ENCODE peak calls at places on chromosome 13, in six cellular contexts. H, Q, F, J, E and D are unnamed samples.

GRCh38 chr13:82330499-82330898 is 1551.8 kb downstream of the SLITRK1 start:
- DNase-seq in H (peak; percentile 26), Q (peak; percentile 5), F (no peak), J (peak; percentile 59), E (no peak), D (no peak)

GRCh38 chr13:30711375-30711774 is 24.0 kb upstream of the ALOX5AP start:
- DNase-seq in H (no peak), Q (peak; percentile 42), F (no peak), J (peak; percentile 30), E (no peak), D (no peak)

GRCh38 chr13:73754727-73755292 is 379.4 kb downstream of the KLF12 start:
- DNase-seq in H (peak; percentile 66), Q (peak; percentile 73), F (peak; percentile 30), J (peak; percentile 85), E (peak; percentile 5), D (no peak)

GRCh38 chr13:80716610-80717081 is 375.7 kb upstream of the SPRY2 start:
- DNase-seq in H (no peak), Q (peak; percentile 95), F (no peak), J (no peak), E (no peak), D (no peak)

GRCh38 chr13:99416411-99417121 is 84.7 kb upstream of the TM9SF2 start:
- DNase-seq in H (no peak), Q (no peak), F (no peak), J (no peak), E (no peak), D (no peak)

GRCh38 chr13:68170961-68171360 is 940.8 kb upstream of the PCDH9 start:
- DNase-seq in H (no peak), Q (no peak), F (no peak), J (no peak), E (no peak), D (no peak)

GRCh38 chr13:57527114-57527770 is 104.3 kb upstream of the PCDH17 start:
- DNase-seq in H (no peak), Q (no peak), F (no peak), J (no peak), E (no peak), D (no peak)

GRCh38 chr13:87903568-87903967 is 232.4 kb downstream of the SLITRK5 start:
- DNase-seq in H (no peak), Q (peak; percentile 14), F (no peak), J (no peak), E (no peak), D (no peak)

GRCh38 chr13:92896842-92897241 is 329.8 kb upstream of the GPC6 start:
- DNase-seq in H (peak; percentile 0), Q (peak; percentile 47), F (peak; percentile 2), J (peak; percentile 63), E (no peak), D (no peak)

GRCh38 chr13:45974500-45974899 is 78.0 kb downstream of the ZC3H13 start:
- DNase-seq in H (no peak), Q (no peak), F (no peak), J (peak; percentile 40), E (peak; percentile 42), D (no peak)

GRCh38 chr13:73715114-73715909 is 418.9 kb downstream of the KLF12 start:
- DNase-seq in H (no peak), Q (no peak), F (no peak), J (no peak), E (no peak), D (no peak)

GRCh38 chr13:95480131-95480545 is 72.4 kb upstream of the CLDN10 start:
- DNase-seq in H (no peak), Q (no peak), F (no peak), J (no peak), E (no peak), D (no peak)

GRCh38 chr13:86737334-86737932 is 933.7 kb upstream of the SLITRK5 start:
- DNase-seq in H (no peak), Q (no peak), F (no peak), J (no peak), E (no peak), D (no peak)

GRCh38 chr13:74687452-74688180 is 553.4 kb upstream of the KLF12 start:
- DNase-seq in H (no peak), Q (no peak), F (no peak), J (no peak), E (no peak), D (no peak)

GRCh38 chr13:26485288-26485687 is 72.2 kb upstream of the WASF3 start:
- DNase-seq in H (no peak), Q (no peak), F (no peak), J (no peak), E (no peak), D (no peak)

GRCh38 chr13:85512421-85512820 is 286.8 kb downstream of the SLITRK6 start:
- DNase-seq in H (no peak), Q (no peak), F (no peak), J (peak; percentile 51), E (no peak), D (no peak)

GRCh38 chr13:30567072-30567471 is 50.6 kb upstream of the USPL1 start:
- DNase-seq in H (no peak), Q (no peak), F (no peak), J (no peak), E (no peak), D (no peak)

GRCh38 chr13:106522898-106523525 is 12.4 kb downstream of the EFNB2 start:
- DNase-seq in H (no peak), Q (no peak), F (no peak), J (peak; percentile 39), E (no peak), D (no peak)

GRCh38 chr13:83824561-83824960 is 57.7 kb downstream of the SLITRK1 start:
- DNase-seq in H (no peak), Q (no peak), F (no peak), J (no peak), E (no peak), D (no peak)

GRCh38 chr13:26658972-26659371 is 101.5 kb downstream of the WASF3 start:
- DNase-seq in H (no peak), Q (no peak), F (no peak), J (no peak), E (no peak), D (no peak)

GRCh38 chr13:29523199-29523931 is 72.1 kb downstream of the SLC7A1 start:
- DNase-seq in H (no peak), Q (peak; percentile 15), F (no peak), J (no peak), E (no peak), D (no peak)

GRCh38 chr13:93496985-93497673 is 270.5 kb downstream of the GPC6 start:
- DNase-seq in H (no peak), Q (peak; percentile 34), F (peak; percentile 77), J (no peak), E (no peak), D (no peak)

GRCh38 chr13:31204592-31204991 is 4.8 kb downstream of the B3GLCT start:
- DNase-seq in H (no peak), Q (peak; percentile 44), F (peak; percentile 40), J (peak; percentile 68), E (peak; percentile 26), D (no peak)

DNA sequence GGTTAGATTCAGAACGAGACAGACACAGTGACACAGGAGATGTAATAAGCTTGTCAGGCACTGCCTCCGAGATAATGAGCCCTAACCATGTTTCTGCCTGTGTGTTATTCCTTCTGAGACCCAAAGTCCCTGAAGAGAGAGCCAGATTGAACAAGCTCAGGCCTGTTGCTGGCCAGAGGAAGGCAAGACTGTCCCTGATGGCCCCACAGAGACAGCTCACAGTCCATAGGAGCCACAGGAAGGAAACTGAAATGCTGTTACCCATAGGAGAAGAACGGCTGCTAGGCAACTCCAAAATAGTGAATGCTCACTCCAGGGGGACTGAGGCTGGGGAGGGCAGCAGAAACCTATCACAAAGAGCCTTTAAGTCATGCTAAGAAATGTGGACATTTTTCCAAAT is 31.8 kb upstream of the RFXAP start:
- DNase-seq in H (no peak), Q (no peak), F (no peak), J (no peak), E (no peak), D (peak; percentile 39)
- H2AFZ ChIP-seq in H (no peak overlapping the region), Q (no peak overlapping the region), F (no peak overlapping the region), J (no peak overlapping the region), E (no peak overlapping the region), D (no peak overlapping the region)

DNA sequence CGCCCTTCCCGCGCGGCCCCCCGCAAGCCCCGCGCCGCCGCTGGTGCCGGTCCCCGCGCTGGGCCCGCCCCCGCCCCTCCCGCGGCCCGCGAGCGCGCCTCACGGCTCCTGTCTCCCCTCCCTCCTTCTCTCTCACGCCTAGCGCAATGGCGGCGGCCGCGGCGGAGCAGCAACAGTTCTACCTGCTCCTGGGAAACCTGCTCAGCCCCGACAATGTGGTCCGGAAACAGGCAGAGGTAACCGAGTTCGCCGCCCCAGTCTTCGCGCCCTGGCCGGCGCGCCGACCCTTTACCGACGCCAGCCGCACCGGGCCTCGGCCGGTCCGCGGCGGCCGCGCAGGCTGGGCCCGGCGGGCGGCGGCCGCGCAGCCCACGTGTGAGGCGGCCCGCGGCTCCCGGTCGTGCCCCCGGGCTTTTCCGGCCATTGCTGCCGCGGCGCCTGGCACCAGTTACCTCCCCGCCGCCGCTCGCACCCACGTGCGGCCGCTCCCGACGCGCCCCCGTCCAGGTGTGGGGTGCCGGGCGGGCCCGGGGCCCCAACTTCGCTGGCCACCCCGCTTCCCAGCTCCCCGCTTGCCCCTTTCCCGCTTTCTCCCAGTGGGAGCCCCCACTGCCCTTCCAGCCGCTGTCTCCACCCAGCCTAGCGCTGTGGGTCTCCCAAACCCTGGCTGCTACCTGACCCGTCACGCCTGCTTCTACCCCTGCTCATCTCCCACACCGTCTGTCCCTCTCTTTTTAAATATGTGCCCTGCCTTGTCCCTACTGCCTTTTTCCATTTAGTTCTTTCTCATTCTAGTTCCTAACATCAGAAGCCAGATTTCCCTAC is 23.3 kb downstream of the IPO5 start:
- DNase-seq in H (peak; percentile 8), Q (no peak), F (peak; percentile 75), J (no peak), E (no peak), D (peak; percentile 91)
- H2AFZ ChIP-seq in H (no peak overlapping the region), Q (peak overlapping the region; percentile 80), F (peak overlapping the region; percentile 3), J (peak overlapping the region; percentile 34), E (peak overlapping the region; percentile 90), D (no peak overlapping the region)

DNA sequence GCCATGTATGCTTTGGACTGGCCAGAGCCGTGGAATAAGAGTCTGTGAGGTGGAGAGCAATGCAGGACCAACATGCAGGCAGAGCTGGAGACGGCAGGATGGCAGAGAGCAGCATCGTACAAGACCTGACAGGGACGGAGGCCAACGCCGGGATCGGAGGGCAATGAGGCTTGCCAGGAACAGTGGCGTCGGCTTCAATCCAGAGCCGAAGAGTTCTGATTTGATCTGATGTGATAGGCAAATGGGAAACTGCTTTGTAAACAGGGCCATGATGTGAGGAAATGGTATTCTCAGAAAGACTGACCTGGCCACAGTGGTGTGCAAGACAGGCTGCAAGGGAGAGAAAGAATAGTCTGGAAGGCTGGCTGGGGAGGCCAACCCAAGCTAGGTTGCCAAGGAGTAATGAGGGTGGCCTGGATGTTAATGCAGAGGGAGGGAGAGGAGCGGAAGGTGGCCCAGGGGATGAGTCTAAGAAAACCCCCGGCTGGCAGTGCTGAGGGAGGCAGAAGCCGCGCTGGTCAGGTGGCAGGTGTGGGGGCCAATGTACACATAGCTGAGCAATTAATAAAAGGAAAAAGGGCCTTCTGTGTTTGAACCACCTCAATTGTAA is 26.7 kb downstream of the RCBTB2 start:
- DNase-seq in H (no peak), Q (no peak), F (no peak), J (no peak), E (no peak), D (no peak)
- H2AFZ ChIP-seq in H (no peak overlapping the region), Q (peak overlapping the region; percentile 0), F (no peak overlapping the region), J (no peak overlapping the region), E (peak overlapping the region; percentile 91), D (no peak overlapping the region)

DNA sequence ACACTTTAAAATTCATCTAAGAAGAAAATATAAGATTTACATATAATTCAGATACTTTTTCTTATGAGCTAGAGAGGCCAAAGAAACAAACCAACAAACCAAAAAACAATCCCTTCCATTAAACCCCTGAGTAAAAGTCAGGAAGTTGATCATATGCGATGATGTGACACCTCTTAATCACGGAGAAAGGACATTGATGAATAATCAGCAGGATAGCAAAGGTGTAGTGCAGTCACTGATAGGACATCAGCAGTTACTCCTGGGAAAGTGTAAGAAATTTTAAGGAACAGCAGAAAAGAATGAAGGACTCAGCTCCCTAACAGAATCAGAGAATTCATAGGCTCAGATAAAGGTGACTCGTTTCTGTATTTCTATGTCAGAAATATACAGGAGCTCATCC is 202.4 kb upstream of the EDNRB start:
- DNase-seq in H (no peak), Q (no peak), F (no peak), J (peak; percentile 5), E (no peak), D (no peak)
- H2AFZ ChIP-seq in H (no peak overlapping the region), Q (no peak overlapping the region), F (no peak overlapping the region), J (peak overlapping the region; percentile 37), E (no peak overlapping the region), D (peak overlapping the region; percentile 14)